ENCODE peak calls at places on chromosomes 16 and 17, in nine cellular contexts. One of them, this sample, is unnamed.
A peak's percentile ranks its signal among the peaks of the same experiment; 100 is the strongest.

GRCh38 chr17:27491713-27492190 is 35.5 kb downstream of the KSR1 start:
- DNase-seq in kidney: no peak
- DNase-seq in neural crest cell: peak; percentile 5
- DNase-seq in endothelial cell: no peak
- DNase-seq in AG09319: no peak
- DNase-seq in left ventricle myocardium inferior: no peak
- DNase-seq in fibroblast of pulmonary artery: no peak
- DNase-seq in mesothelial cell of epicardium: no peak
- DNase-seq in Caco-2: no peak
- DNase-seq in this sample: no peak

GRCh38 chr17:79338142-79338541 is 263.5 kb downstream of the ENGASE start:
- DNase-seq in endothelial cell: peak; percentile 30
- DNase-seq in kidney: peak; percentile 22
- DNase-seq in left ventricle myocardium inferior: no peak
- DNase-seq in fibroblast of pulmonary artery: no peak
- DNase-seq in mesothelial cell of epicardium: no peak
- DNase-seq in neural crest cell: no peak
- DNase-seq in AG09319: no peak
- DNase-seq in Caco-2: peak; percentile 13
- DNase-seq in this sample: no peak

GRCh38 chr16:49600541-49600940 is 226.9 kb downstream of the C16orf78 start:
- DNase-seq in fibroblast of pulmonary artery: no peak
- DNase-seq in AG09319: no peak
- DNase-seq in mesothelial cell of epicardium: peak; percentile 37
- DNase-seq in Caco-2: no peak
- DNase-seq in left ventricle myocardium inferior: no peak
- DNase-seq in kidney: no peak
- DNase-seq in endothelial cell: no peak
- DNase-seq in neural crest cell: no peak
- DNase-seq in this sample: no peak

GRCh38 chr17:39591958-39592954 is 15.5 kb downstream of the NEUROD2 start:
- DNase-seq in AG09319: no peak
- DNase-seq in endothelial cell: peak; percentile 58
- DNase-seq in left ventricle myocardium inferior: no peak
- DNase-seq in kidney: peak; percentile 77
- DNase-seq in mesothelial cell of epicardium: peak; percentile 69
- DNase-seq in fibroblast of pulmonary artery: peak; percentile 61
- DNase-seq in Caco-2: peak; percentile 84
- DNase-seq in neural crest cell: peak; percentile 55
- DNase-seq in this sample: peak; percentile 58

GRCh38 chr17:77783991-77784820 is 174.3 kb upstream of the TNRC6C start:
- DNase-seq in left ventricle myocardium inferior: no peak
- DNase-seq in mesothelial cell of epicardium: no peak
- DNase-seq in kidney: no peak
- DNase-seq in neural crest cell: no peak
- DNase-seq in endothelial cell: no peak
- DNase-seq in Caco-2: no peak
- DNase-seq in AG09319: no peak
- DNase-seq in fibroblast of pulmonary artery: no peak
- DNase-seq in this sample: no peak

GRCh38 chr17:61538480-61538879 is 52.5 kb downstream of the NACA2 start:
- DNase-seq in AG09319: no peak
- DNase-seq in Caco-2: no peak
- DNase-seq in kidney: no peak
- DNase-seq in fibroblast of pulmonary artery: no peak
- DNase-seq in mesothelial cell of epicardium: no peak
- DNase-seq in endothelial cell: no peak
- DNase-seq in left ventricle myocardium inferior: no peak
- DNase-seq in neural crest cell: no peak
- DNase-seq in this sample: no peak

GRCh38 chr17:16989230-16989952 is 17.5 kb upstream of the TNFRSF13B start:
- DNase-seq in AG09319: no peak
- DNase-seq in Caco-2: no peak
- DNase-seq in fibroblast of pulmonary artery: no peak
- DNase-seq in kidney: no peak
- DNase-seq in left ventricle myocardium inferior: no peak
- DNase-seq in mesothelial cell of epicardium: no peak
- DNase-seq in neural crest cell: no peak
- DNase-seq in endothelial cell: no peak
- DNase-seq in this sample: no peak

GRCh38 chr17:67912656-67913055 is 83.6 kb downstream of the C17orf58 start:
- DNase-seq in neural crest cell: no peak
- DNase-seq in kidney: no peak
- DNase-seq in endothelial cell: no peak
- DNase-seq in AG09319: no peak
- DNase-seq in left ventricle myocardium inferior: no peak
- DNase-seq in Caco-2: no peak
- DNase-seq in mesothelial cell of epicardium: no peak
- DNase-seq in fibroblast of pulmonary artery: no peak
- DNase-seq in this sample: no peak

GRCh38 chr16:25063865-25064264 is 47.7 kb upstream of the LCMT1 start:
- DNase-seq in AG09319: no peak
- DNase-seq in neural crest cell: no peak
- DNase-seq in kidney: no peak
- DNase-seq in left ventricle myocardium inferior: peak; percentile 35
- DNase-seq in endothelial cell: no peak
- DNase-seq in mesothelial cell of epicardium: no peak
- DNase-seq in Caco-2: peak; percentile 10
- DNase-seq in fibroblast of pulmonary artery: peak; percentile 72
- DNase-seq in this sample: peak; percentile 57

GRCh38 chr16:55700067-55700466 is 44.3 kb downstream of the SLC6A2 start:
- DNase-seq in AG09319: no peak
- DNase-seq in fibroblast of pulmonary artery: no peak
- DNase-seq in left ventricle myocardium inferior: no peak
- DNase-seq in mesothelial cell of epicardium: no peak
- DNase-seq in endothelial cell: no peak
- DNase-seq in Caco-2: no peak
- DNase-seq in neural crest cell: no peak
- DNase-seq in kidney: no peak
- DNase-seq in this sample: no peak

GRCh38 chr16:55706739-55707487 is 51.1 kb downstream of the SLC6A2 start:
- DNase-seq in kidney: no peak
- DNase-seq in left ventricle myocardium inferior: no peak
- DNase-seq in endothelial cell: no peak
- DNase-seq in mesothelial cell of epicardium: no peak
- DNase-seq in Caco-2: no peak
- DNase-seq in neural crest cell: no peak
- DNase-seq in fibroblast of pulmonary artery: no peak
- DNase-seq in AG09319: no peak
- DNase-seq in this sample: no peak

GRCh38 chr16:55701442-55702319 is 45.9 kb downstream of the SLC6A2 start:
- DNase-seq in AG09319: no peak
- DNase-seq in endothelial cell: peak; percentile 45
- DNase-seq in Caco-2: peak; percentile 68
- DNase-seq in fibroblast of pulmonary artery: peak; percentile 59
- DNase-seq in mesothelial cell of epicardium: peak; percentile 79
- DNase-seq in neural crest cell: peak; percentile 20
- DNase-seq in left ventricle myocardium inferior: peak; percentile 45
- DNase-seq in kidney: peak; percentile 77
- DNase-seq in this sample: peak; percentile 50

GRCh38 chr16:55700961-55701360 is 45.2 kb downstream of the SLC6A2 start:
- DNase-seq in Caco-2: no peak
- DNase-seq in fibroblast of pulmonary artery: no peak
- DNase-seq in endothelial cell: no peak
- DNase-seq in left ventricle myocardium inferior: no peak
- DNase-seq in kidney: no peak
- DNase-seq in neural crest cell: no peak
- DNase-seq in AG09319: no peak
- DNase-seq in mesothelial cell of epicardium: no peak
- DNase-seq in this sample: no peak

DNA sequence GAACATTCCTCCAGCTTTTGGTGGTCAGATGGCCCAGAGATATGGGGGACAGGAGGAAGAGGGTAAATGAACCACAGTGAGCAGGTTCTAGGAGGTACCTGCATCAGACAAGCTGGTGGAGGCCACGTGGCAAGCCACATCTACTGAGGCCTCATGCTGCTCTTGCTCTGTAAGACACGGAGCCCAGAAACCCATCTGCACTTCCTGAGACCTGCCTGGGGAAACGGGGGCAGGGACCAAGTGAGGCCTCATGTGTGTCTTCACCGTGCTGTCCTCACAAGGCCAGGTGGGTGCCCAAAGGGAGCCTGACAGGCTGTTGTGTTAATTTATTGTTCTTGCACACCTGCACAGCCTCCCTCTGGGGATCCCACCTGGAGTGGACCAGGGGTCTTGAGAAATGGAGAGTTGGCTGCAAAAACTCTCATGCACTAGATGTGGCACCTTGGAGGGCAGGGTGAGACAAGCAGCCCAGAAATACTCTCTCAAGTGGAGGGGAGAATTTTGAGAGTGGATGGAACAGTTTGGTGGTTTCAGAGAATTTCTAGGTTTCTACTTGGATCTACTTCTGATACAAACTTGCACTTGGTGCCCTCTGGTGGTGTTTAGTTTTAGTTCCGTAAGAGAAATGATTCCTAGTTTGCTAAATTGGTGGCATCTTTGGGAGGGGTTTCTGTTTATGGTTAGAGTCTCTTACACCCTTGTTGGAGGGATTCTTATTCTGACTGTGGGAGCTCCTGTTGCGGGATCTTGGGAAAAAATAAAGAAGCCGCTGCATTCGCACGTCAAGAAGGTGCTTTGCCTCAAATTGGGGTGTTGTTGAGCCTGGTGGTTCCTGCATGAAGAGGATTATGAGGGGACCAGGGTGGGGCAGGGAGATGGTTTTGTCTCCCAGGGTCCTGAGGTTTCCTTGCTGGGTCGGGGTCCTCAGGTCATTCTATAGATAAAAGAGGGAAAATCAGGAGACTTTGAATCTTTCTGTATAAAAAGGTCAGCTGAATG is 47.5 kb downstream of the SLC6A2 start:
- DNase-seq in kidney: no peak
- DNase-seq in neural crest cell: peak; percentile 26
- DNase-seq in left ventricle myocardium inferior: no peak
- DNase-seq in mesothelial cell of epicardium: no peak
- DNase-seq in endothelial cell: peak; percentile 41
- DNase-seq in Caco-2: peak; percentile 62
- DNase-seq in AG09319: peak; percentile 41
- DNase-seq in fibroblast of pulmonary artery: peak; percentile 86
- DNase-seq in this sample: peak; percentile 83
- TF ChIP-seq CTCF in kidney: peak; percentile 44
- TF ChIP-seq CTCF in neural crest cell: peak; percentile 77
- TF ChIP-seq CTCF in left ventricle myocardium inferior: peak; percentile 64
- TF ChIP-seq CTCF in mesothelial cell of epicardium: peak; percentile 69
- TF ChIP-seq CTCF in endothelial cell: peak; percentile 57
- TF ChIP-seq CTCF in Caco-2: peak; percentile 76
- TF ChIP-seq CTCF in AG09319: peak; percentile 55
- TF ChIP-seq CTCF in fibroblast of pulmonary artery: peak; percentile 61
- TF ChIP-seq CTCF in this sample: peak; percentile 42

GRCh38 chr17:10683853-10684252 is 13.5 kb downstream of the SCO1 start:
- DNase-seq in neural crest cell: no peak
- DNase-seq in left ventricle myocardium inferior: no peak
- DNase-seq in kidney: no peak
- DNase-seq in AG09319: no peak
- DNase-seq in fibroblast of pulmonary artery: peak; percentile 59
- DNase-seq in mesothelial cell of epicardium: no peak
- DNase-seq in Caco-2: no peak
- DNase-seq in endothelial cell: no peak
- DNase-seq in this sample: peak; percentile 68
- TF ChIP-seq CTCF in neural crest cell: peak; percentile 66
- TF ChIP-seq CTCF in left ventricle myocardium inferior: no peak
- TF ChIP-seq CTCF in kidney: no peak
- TF ChIP-seq CTCF in AG09319: peak; percentile 36
- TF ChIP-seq CTCF in fibroblast of pulmonary artery: peak; percentile 53
- TF ChIP-seq CTCF in mesothelial cell of epicardium: peak; percentile 43
- TF ChIP-seq CTCF in Caco-2: no peak
- TF ChIP-seq CTCF in endothelial cell: peak; percentile 73
- TF ChIP-seq CTCF in this sample: peak; percentile 49

GRCh38 chr17:43365356-43365755 is 33.4 kb upstream of the ARL4D start:
- DNase-seq in left ventricle myocardium inferior: no peak
- DNase-seq in mesothelial cell of epicardium: no peak
- DNase-seq in kidney: no peak
- DNase-seq in endothelial cell: no peak
- DNase-seq in Caco-2: no peak
- DNase-seq in fibroblast of pulmonary artery: no peak
- DNase-seq in neural crest cell: no peak
- DNase-seq in AG09319: no peak
- DNase-seq in this sample: no peak
- TF ChIP-seq CTCF in left ventricle myocardium inferior: no peak
- TF ChIP-seq CTCF in mesothelial cell of epicardium: peak; percentile 18
- TF ChIP-seq CTCF in kidney: no peak
- TF ChIP-seq CTCF in endothelial cell: peak; percentile 34
- TF ChIP-seq CTCF in Caco-2: peak; percentile 12
- TF ChIP-seq CTCF in fibroblast of pulmonary artery: peak; percentile 26
- TF ChIP-seq CTCF in neural crest cell: no peak
- TF ChIP-seq CTCF in AG09319: no peak
- TF ChIP-seq CTCF in this sample: peak; percentile 19

GRCh38 chr16:17206712-17207111 is 264.0 kb downstream of the XYLT1 start:
- DNase-seq in Caco-2: no peak
- DNase-seq in AG09319: no peak
- DNase-seq in neural crest cell: no peak
- DNase-seq in fibroblast of pulmonary artery: no peak
- DNase-seq in mesothelial cell of epicardium: no peak
- DNase-seq in endothelial cell: no peak
- DNase-seq in kidney: no peak
- DNase-seq in left ventricle myocardium inferior: no peak
- DNase-seq in this sample: no peak
- TF ChIP-seq CTCF in Caco-2: no peak
- TF ChIP-seq CTCF in AG09319: peak; percentile 19
- TF ChIP-seq CTCF in neural crest cell: no peak
- TF ChIP-seq CTCF in fibroblast of pulmonary artery: no peak
- TF ChIP-seq CTCF in mesothelial cell of epicardium: no peak
- TF ChIP-seq CTCF in endothelial cell: no peak
- TF ChIP-seq CTCF in kidney: no peak
- TF ChIP-seq CTCF in left ventricle myocardium inferior: no peak
- TF ChIP-seq CTCF in this sample: no peak

This sample was measured in cardiac fibroblast.